ENCODE peak calls at places on chromosomes 13 and 19, in six cellular contexts. One of them, this sample, is unnamed.

GRCh38 chr13:74110053-74110452 is 24.2 kb downstream of the KLF12 start:
- DNase-seq in OCI-LY7: no peak
- DNase-seq in K562: no peak
- DNase-seq in GM23248: no peak
- DNase-seq in hepatocyte: no peak
- DNase-seq in IMR-90: no peak
- DNase-seq in this sample: no peak

GRCh38 chr19:46529622-46530451 is 34.2 kb upstream of the PNMA8B start:
- DNase-seq in GM23248: peak; percentile 78
- DNase-seq in OCI-LY7: peak; percentile 65
- DNase-seq in IMR-90: peak; percentile 54
- DNase-seq in hepatocyte: peak; percentile 62
- DNase-seq in K562: peak; percentile 82
- DNase-seq in this sample: no peak

GRCh38 chr13:33642374-33643065 is 175.4 kb upstream of the RFC3 start:
- DNase-seq in K562: no peak
- DNase-seq in GM23248: peak; percentile 91
- DNase-seq in IMR-90: peak; percentile 72
- DNase-seq in hepatocyte: peak; percentile 78
- DNase-seq in OCI-LY7: no peak
- DNase-seq in this sample: peak; percentile 46

GRCh38 chr19:48925240-48925843 is 8.2 kb upstream of the DHDH start:
- DNase-seq in GM23248: peak; percentile 92
- DNase-seq in IMR-90: peak; percentile 91
- DNase-seq in OCI-LY7: no peak
- DNase-seq in K562: no peak
- DNase-seq in hepatocyte: peak; percentile 50
- DNase-seq in this sample: peak; percentile 88

GRCh38 chr19:28351761-28352160 is 861.2 kb downstream of the UQCRFS1 start:
- DNase-seq in IMR-90: no peak
- DNase-seq in hepatocyte: no peak
- DNase-seq in K562: no peak
- DNase-seq in GM23248: peak; percentile 77
- DNase-seq in OCI-LY7: no peak
- DNase-seq in this sample: no peak

GRCh38 chr13:24135674-24136300 is 24.7 kb upstream of the SPATA13 start:
- DNase-seq in K562: no peak
- DNase-seq in OCI-LY7: no peak
- DNase-seq in hepatocyte: no peak
- DNase-seq in GM23248: peak; percentile 63
- DNase-seq in IMR-90: peak; percentile 77
- DNase-seq in this sample: no peak

GRCh38 chr13:33649212-33649917 is 168.6 kb upstream of the RFC3 start:
- DNase-seq in OCI-LY7: no peak
- DNase-seq in hepatocyte: no peak
- DNase-seq in GM23248: peak; percentile 65
- DNase-seq in IMR-90: peak; percentile 6
- DNase-seq in K562: no peak
- DNase-seq in this sample: no peak

GRCh38 chr19:53091413-53091812 is 11.8 kb downstream of the ZNF160 start:
- DNase-seq in GM23248: no peak
- DNase-seq in hepatocyte: no peak
- DNase-seq in IMR-90: no peak
- DNase-seq in OCI-LY7: no peak
- DNase-seq in K562: no peak
- DNase-seq in this sample: no peak

GRCh38 chr19:56066152-56067023 is 54.7 kb downstream of the ZNF787 start:
- DNase-seq in OCI-LY7: peak; percentile 67
- DNase-seq in GM23248: peak; percentile 61
- DNase-seq in hepatocyte: peak; percentile 84
- DNase-seq in IMR-90: peak; percentile 19
- DNase-seq in K562: peak; percentile 76
- DNase-seq in this sample: no peak

GRCh38 chr13:30605052-30605451 is 12.7 kb upstream of the USPL1 start:
- DNase-seq in K562: no peak
- DNase-seq in GM23248: no peak
- DNase-seq in IMR-90: no peak
- DNase-seq in OCI-LY7: no peak
- DNase-seq in hepatocyte: no peak
- DNase-seq in this sample: no peak

GRCh38 chr19:29396925-29397324 is 128.9 kb upstream of the VSTM2B start:
- DNase-seq in K562: no peak
- DNase-seq in hepatocyte: no peak
- DNase-seq in OCI-LY7: no peak
- DNase-seq in GM23248: no peak
- DNase-seq in IMR-90: no peak
- DNase-seq in this sample: no peak

GRCh38 chr19:6489278-6490061 is 7.9 kb upstream of the DENND1C start:
- DNase-seq in GM23248: no peak
- DNase-seq in hepatocyte: no peak
- DNase-seq in IMR-90: no peak
- DNase-seq in OCI-LY7: peak; percentile 79
- DNase-seq in K562: no peak
- DNase-seq in this sample: no peak

GRCh38 chr13:49615844-49616687 is 12.2 kb upstream of the ARL11 start:
- DNase-seq in IMR-90: no peak
- DNase-seq in hepatocyte: no peak
- DNase-seq in K562: no peak
- DNase-seq in GM23248: peak; percentile 18
- DNase-seq in OCI-LY7: no peak
- DNase-seq in this sample: no peak

GRCh38 chr13:110338441-110339101 is 31.5 kb downstream of the COL4A2 start:
- DNase-seq in K562: no peak
- DNase-seq in hepatocyte: no peak
- DNase-seq in OCI-LY7: no peak
- DNase-seq in IMR-90: peak; percentile 75
- DNase-seq in GM23248: peak; percentile 41
- DNase-seq in this sample: no peak

GRCh38 chr13:93244141-93244917 is 17.7 kb downstream of the GPC6 start:
- DNase-seq in IMR-90: peak; percentile 67
- DNase-seq in K562: peak; percentile 30
- DNase-seq in hepatocyte: peak; percentile 21
- DNase-seq in OCI-LY7: no peak
- DNase-seq in GM23248: peak; percentile 81
- DNase-seq in this sample: no peak

GRCh38 chr13:87855553-87855952 is 184.4 kb downstream of the SLITRK5 start:
- DNase-seq in hepatocyte: no peak
- DNase-seq in IMR-90: no peak
- DNase-seq in K562: no peak
- DNase-seq in GM23248: no peak
- DNase-seq in OCI-LY7: no peak
- DNase-seq in this sample: no peak

GRCh38 chr13:45303866-45304265 is 37.1 kb downstream of the TPT1 start:
- DNase-seq in GM23248: no peak
- DNase-seq in K562: no peak
- DNase-seq in OCI-LY7: no peak
- DNase-seq in hepatocyte: no peak
- DNase-seq in IMR-90: no peak
- DNase-seq in this sample: no peak

GRCh38 chr13:42113478-42113877 is 65.0 kb downstream of the DGKH start:
- DNase-seq in K562: peak; percentile 23
- DNase-seq in OCI-LY7: no peak
- DNase-seq in hepatocyte: no peak
- DNase-seq in IMR-90: no peak
- DNase-seq in GM23248: no peak
- DNase-seq in this sample: no peak

GRCh38 chr13:87975035-87975434 is 303.9 kb downstream of the SLITRK5 start:
- DNase-seq in IMR-90: no peak
- DNase-seq in hepatocyte: no peak
- DNase-seq in K562: no peak
- DNase-seq in OCI-LY7: no peak
- DNase-seq in GM23248: no peak
- DNase-seq in this sample: no peak

GRCh38 chr13:112752711-112753541 is 63.1 kb downstream of the ATP11A start:
- DNase-seq in K562: no peak
- DNase-seq in hepatocyte: no peak
- DNase-seq in IMR-90: no peak
- DNase-seq in OCI-LY7: no peak
- DNase-seq in GM23248: no peak
- DNase-seq in this sample: no peak

GRCh38 chr13:112751617-112752016 is 61.8 kb downstream of the ATP11A start:
- DNase-seq in GM23248: no peak
- DNase-seq in OCI-LY7: no peak
- DNase-seq in hepatocyte: no peak
- DNase-seq in K562: no peak
- DNase-seq in IMR-90: no peak
- DNase-seq in this sample: no peak

GRCh38 chr13:112750570-112750969 is 60.7 kb downstream of the ATP11A start:
- DNase-seq in GM23248: no peak
- DNase-seq in hepatocyte: no peak
- DNase-seq in OCI-LY7: no peak
- DNase-seq in IMR-90: no peak
- DNase-seq in K562: no peak
- DNase-seq in this sample: no peak

GRCh38 chr13:112753868-112754267 is 64.0 kb downstream of the ATP11A start:
- DNase-seq in K562: no peak
- DNase-seq in hepatocyte: no peak
- DNase-seq in IMR-90: no peak
- DNase-seq in OCI-LY7: no peak
- DNase-seq in GM23248: no peak
- DNase-seq in this sample: no peak

DNA sequence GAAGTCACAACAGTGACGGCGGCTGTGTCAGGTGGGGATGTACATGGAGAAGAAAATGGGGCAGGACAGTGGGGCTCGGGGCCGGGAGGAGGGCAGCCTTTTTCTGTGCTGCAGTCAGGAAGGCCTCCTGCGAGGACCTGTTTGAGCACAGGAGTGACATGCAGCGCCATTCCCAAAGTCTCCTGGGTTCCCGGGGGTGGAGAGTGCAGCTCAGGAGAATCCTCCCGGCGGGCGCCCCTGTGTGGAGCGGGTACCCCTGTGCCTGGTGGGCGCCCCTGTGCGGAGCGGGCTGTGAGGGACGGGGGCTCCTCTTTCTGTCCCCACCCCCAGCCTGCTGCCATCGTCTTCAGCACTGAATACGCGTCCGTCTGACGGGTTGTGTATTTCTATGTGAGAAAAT is 62.4 kb downstream of the ATP11A start:
- DNase-seq in hepatocyte: no peak
- DNase-seq in GM23248: no peak
- DNase-seq in K562: no peak
- DNase-seq in IMR-90: no peak
- DNase-seq in OCI-LY7: no peak
- DNase-seq in this sample: no peak
- H4K20me1 ChIP-seq in hepatocyte: peaks cover 21% of the 10 kb centered on the region
- H4K20me1 ChIP-seq in GM23248: no peaks in the 10 kb centered on the region
- H4K20me1 ChIP-seq in K562: peaks cover 7% of the 10 kb centered on the region
- H4K20me1 ChIP-seq in IMR-90: peaks cover 15% of the 10 kb centered on the region
- H4K20me1 ChIP-seq in OCI-LY7: no peaks in the 10 kb centered on the region
- H4K20me1 ChIP-seq in this sample: no peaks in the 10 kb centered on the region

GRCh38 chr19:19463348-19464117 is 51.8 kb downstream of the TSSK6 start:
- DNase-seq in GM23248: peak; percentile 93
- DNase-seq in IMR-90: peak; percentile 86
- DNase-seq in OCI-LY7: no peak
- DNase-seq in hepatocyte: no peak
- DNase-seq in K562: no peak
- DNase-seq in this sample: no peak
- H3K4me1 ChIP-seq in GM23248: peaks cover 62% of the 10 kb centered on the region
- H3K4me1 ChIP-seq in IMR-90: peaks cover 56% of the 10 kb centered on the region
- H3K4me1 ChIP-seq in OCI-LY7: peaks cover 33% of the 10 kb centered on the region
- H3K4me1 ChIP-seq in hepatocyte: peaks cover 48% of the 10 kb centered on the region
- H3K4me1 ChIP-seq in K562: peaks cover 32% of the 10 kb centered on the region
- H3K4me1 ChIP-seq in this sample: peaks cover 62% of the 10 kb centered on the region

GRCh38 chr19:45217193-45217956 is 27.8 kb downstream of the EXOC3L2 start:
- DNase-seq in K562: no peak
- DNase-seq in hepatocyte: peak; percentile 30
- DNase-seq in OCI-LY7: no peak
- DNase-seq in IMR-90: no peak
- DNase-seq in GM23248: peak; percentile 48
- DNase-seq in this sample: no peak

GRCh38 chr19:45218426-45218825 is 26.8 kb downstream of the EXOC3L2 start:
- DNase-seq in IMR-90: no peak
- DNase-seq in hepatocyte: no peak
- DNase-seq in OCI-LY7: no peak
- DNase-seq in GM23248: no peak
- DNase-seq in K562: no peak
- DNase-seq in this sample: no peak

GRCh38 chr19:45218887-45219780 is 26.1 kb downstream of the EXOC3L2 start:
- DNase-seq in GM23248: no peak
- DNase-seq in IMR-90: no peak
- DNase-seq in K562: peak; percentile 71
- DNase-seq in OCI-LY7: no peak
- DNase-seq in hepatocyte: no peak
- DNase-seq in this sample: no peak

GRCh38 chr19:45216677-45217076 is 28.5 kb downstream of the EXOC3L2 start:
- DNase-seq in IMR-90: no peak
- DNase-seq in OCI-LY7: no peak
- DNase-seq in hepatocyte: no peak
- DNase-seq in GM23248: no peak
- DNase-seq in K562: no peak
- DNase-seq in this sample: no peak

GRCh38 chr19:45217957-45218334 is 27.3 kb downstream of the EXOC3L2 start:
- DNase-seq in IMR-90: no peak
- DNase-seq in K562: no peak
- DNase-seq in OCI-LY7: no peak
- DNase-seq in GM23248: no peak
- DNase-seq in hepatocyte: no peak
- DNase-seq in this sample: no peak
- H3K4me3 ChIP-seq in IMR-90: no peak overlapping the region
- H3K4me3 ChIP-seq in K562: no peak overlapping the region
- H3K4me3 ChIP-seq in OCI-LY7: no peak overlapping the region
- H3K4me3 ChIP-seq in GM23248: no peak overlapping the region
- H3K4me3 ChIP-seq in hepatocyte: no peak overlapping the region
- H3K4me3 ChIP-seq in this sample: no peak overlapping the region

GRCh38 chr13:21039097-21039800 is 22.1 kb downstream of the LATS2 start:
- DNase-seq in IMR-90: no peak
- DNase-seq in GM23248: no peak
- DNase-seq in hepatocyte: no peak
- DNase-seq in OCI-LY7: peak; percentile 8
- DNase-seq in K562: no peak
- DNase-seq in this sample: no peak
- H4K20me1 ChIP-seq in IMR-90: peaks cover 97% of the 10 kb centered on the region
- H4K20me1 ChIP-seq in GM23248: peaks cover 46% of the 10 kb centered on the region
- H4K20me1 ChIP-seq in hepatocyte: peaks cover 61% of the 10 kb centered on the region
- H4K20me1 ChIP-seq in OCI-LY7: no peaks in the 10 kb centered on the region
- H4K20me1 ChIP-seq in K562: no peaks in the 10 kb centered on the region
- H4K20me1 ChIP-seq in this sample: peaks cover 10% of the 10 kb centered on the region